ENCODE peak calls at places on chromosomes 5 and 9, in seven cellular contexts. T, V, O, R, L, W and A are unnamed samples.

GRCh38 chr5:33257807-33258491 is 182.8 kb upstream of the TARS1 start:
- DNase-seq in T (peak; percentile 89), V (peak; percentile 79), L (peak; percentile 3), O (no peak), R (no peak), W (no peak), A (no peak)

GRCh38 chr5:66821626-66822429 is 225.6 kb downstream of the MAST4 start:
- DNase-seq in L (no peak), V (no peak), T (no peak), R (no peak), O (no peak), W (no peak), A (no peak)

GRCh38 chr9:14827805-14828204 is 82.4 kb downstream of the FREM1 start:
- DNase-seq in W (no peak), T (no peak), L (no peak), R (no peak), O (no peak), V (no peak), A (no peak)

GRCh38 chr5:119630752-119631440 is 1.5 kb downstream of the FAM170A start:
- DNase-seq in L (no peak), W (no peak), V (no peak), O (no peak), T (no peak), R (no peak), A (no peak)

GRCh38 chr5:76439201-76439600 is 36.1 kb downstream of the IQGAP2 start:
- DNase-seq in L (no peak), V (no peak), T (no peak), W (no peak), O (no peak), R (no peak), A (no peak)

GRCh38 chr5:77882670-77883257 is 106.6 kb upstream of the TBCA start:
- DNase-seq in R (no peak), T (peak; percentile 92), V (peak; percentile 66), W (no peak), L (no peak), O (no peak), A (no peak)

GRCh38 chr5:13249854-13250253 is 694.6 kb downstream of the DNAH5 start:
- DNase-seq in V (peak; percentile 86), W (peak; percentile 33), O (no peak), L (no peak), T (no peak), R (no peak), A (no peak)

GRCh38 chr9:123069010-123069481 is 35.6 kb downstream of the GPR21 start:
- DNase-seq in T (peak; percentile 95), W (no peak), V (no peak), L (no peak), O (no peak), R (no peak), A (no peak)

GRCh38 chr5:1660511-1660910 is 136.8 kb upstream of the LPCAT1 start:
- DNase-seq in R (no peak), V (no peak), L (no peak), T (no peak), W (no peak), O (no peak), A (no peak)

GRCh38 chr5:80192507-80193241 is 63.2 kb downstream of the SERINC5 start:
- DNase-seq in T (peak; percentile 51), V (no peak), L (no peak), W (no peak), R (no peak), O (no peak), A (no peak)

GRCh38 chr5:109354761-109355160 is 55.0 kb downstream of the PJA2 start:
- DNase-seq in W (peak; percentile 0), V (peak; percentile 18), L (no peak), T (no peak), O (no peak), R (no peak), A (no peak)

GRCh38 chr9:8845808-8846207 is 1046.2 kb upstream of the DMAC1 start:
- DNase-seq in T (no peak), W (no peak), O (no peak), V (no peak), L (no peak), R (no peak), A (no peak)

GRCh38 chr9:82363666-82364065 is 375.1 kb downstream of the SPATA31D1 start:
- DNase-seq in R (no peak), O (no peak), T (no peak), L (no peak), V (no peak), W (no peak), A (no peak)

GRCh38 chr5:172004824-172005237 is 1.6 kb downstream of the FBXW11 start:
- DNase-seq in T (no peak), O (peak; percentile 16), R (no peak), L (no peak), W (no peak), V (no peak), A (peak; percentile 24)

GRCh38 chr5:160271396-160271795 is 41.0 kb downstream of the CCNJL start:
- DNase-seq in V (no peak), T (no peak), O (no peak), W (no peak), R (no peak), L (no peak), A (no peak)

GRCh38 chr9:878239-878638 is 36.7 kb downstream of the DMRT1 start:
- DNase-seq in T (no peak), W (no peak), O (no peak), L (no peak), V (no peak), R (no peak), A (no peak)

GRCh38 chr9:89890326-89890980 is 285.6 kb downstream of the GADD45G start:
- DNase-seq in V (no peak), T (no peak), L (no peak), W (no peak), O (no peak), R (no peak), A (no peak)

GRCh38 chr5:159884917-159885620 is 31.2 kb upstream of the ADRA1B start:
- DNase-seq in O (no peak), V (no peak), T (peak; percentile 33), L (no peak), R (no peak), W (no peak), A (no peak)

GRCh38 chr5:107937198-107937597 is 266.5 kb upstream of the EFNA5 start:
- DNase-seq in O (no peak), V (no peak), W (no peak), L (no peak), T (no peak), R (peak; percentile 81), A (no peak)

GRCh38 chr9:103802068-103802467 is 292.0 kb upstream of the SMC2 start:
- DNase-seq in T (no peak), L (no peak), W (no peak), V (no peak), R (no peak), O (no peak), A (no peak)

GRCh38 chr9:110969971-110970381 is 68.3 kb downstream of the LPAR1 start:
- DNase-seq in O (no peak), R (no peak), W (peak; percentile 91), V (peak; percentile 82), T (peak; percentile 85), L (no peak), A (no peak)

GRCh38 chr5:127519527-127519926 is 2.1 kb downstream of the PRRC1 start:
- DNase-seq in T (peak; percentile 30), O (no peak), R (no peak), L (no peak), V (no peak), W (no peak), A (no peak)
- H3K4me3 ChIP-seq in T (no peak overlapping the region), O (peak overlapping the region; percentile 98), R (no peak overlapping the region), L (no peak overlapping the region), V (peak overlapping the region; percentile 96), W (no peak overlapping the region), A (no peak overlapping the region)

GRCh38 chr9:6938873-6939272 is 181.1 kb downstream of the KDM4C start:
- DNase-seq in L (no peak), W (no peak), T (peak; percentile 24), R (no peak), O (no peak), V (peak; percentile 9), A (no peak)

GRCh38 chr9:6942406-6942805 is 184.6 kb downstream of the KDM4C start:
- DNase-seq in L (no peak), T (no peak), R (no peak), V (no peak), O (no peak), W (no peak), A (no peak)

GRCh38 chr9:6941527-6941926 is 183.8 kb downstream of the KDM4C start:
- DNase-seq in L (no peak), R (no peak), W (no peak), T (no peak), V (no peak), O (no peak), A (no peak)

GRCh38 chr9:6938447-6938846 is 180.7 kb downstream of the KDM4C start:
- DNase-seq in L (no peak), V (peak; percentile 74), R (no peak), T (peak; percentile 95), O (no peak), W (peak; percentile 64), A (no peak)

DNA sequence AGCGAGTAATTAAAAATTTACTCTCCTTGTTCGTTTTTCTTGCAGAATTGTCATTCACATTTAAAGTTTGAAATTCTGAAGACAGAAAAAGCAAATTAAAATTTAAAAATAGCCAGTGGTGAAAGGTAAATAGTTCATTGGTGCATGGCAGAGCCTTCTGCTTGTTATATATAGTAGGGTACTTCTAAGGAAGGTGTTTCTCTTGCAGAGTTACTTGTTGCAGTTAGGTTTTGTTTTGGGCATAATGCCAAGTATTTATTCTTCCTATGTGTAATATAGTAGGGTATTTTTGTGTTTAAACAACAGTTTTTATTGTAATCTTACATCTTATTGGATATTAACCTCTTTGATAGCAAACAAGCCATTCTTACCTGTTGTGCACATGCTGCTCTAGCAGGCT is 179.4 kb downstream of the KDM4C start:
- DNase-seq in O (no peak), R (no peak), T (no peak), W (no peak), L (no peak), V (peak; percentile 46), A (no peak)
- H3K4me2 ChIP-seq in O (no peak overlapping the region), R (no peak overlapping the region), T (no peak overlapping the region), W (no peak overlapping the region), L (no peak overlapping the region), V (no peak overlapping the region), A (no peak overlapping the region)

DNA sequence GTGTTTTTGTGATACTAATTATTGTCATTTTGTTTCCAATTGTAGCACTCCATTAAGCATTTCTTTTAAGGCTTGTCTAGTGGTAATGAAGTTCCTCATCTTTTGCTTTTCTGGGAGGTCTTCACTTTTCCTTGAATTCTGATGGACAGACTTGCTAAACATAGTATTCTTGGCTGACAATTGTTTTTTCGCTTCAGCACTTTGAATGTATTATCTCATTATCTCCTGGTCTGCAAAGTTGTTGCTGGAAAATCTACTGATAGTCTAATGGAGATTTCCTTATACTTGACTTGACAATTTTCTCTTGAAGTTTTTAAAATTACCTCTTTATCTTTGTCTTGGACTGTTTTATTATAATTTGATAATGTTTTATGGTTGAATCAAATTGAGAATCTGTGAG is 147.5 kb downstream of the FAM174A start:
- DNase-seq in T (no peak), W (no peak), V (no peak), R (no peak), L (no peak), O (no peak), A (no peak)
- H3K9me3 ChIP-seq in T (no peaks in the 10 kb centered on the region), W (peaks cover 4% of the 10 kb centered on the region), V (peaks cover 13% of the 10 kb centered on the region), R (peaks cover 13% of the 10 kb centered on the region), L (no peaks in the 10 kb centered on the region), O (peaks cover 5% of the 10 kb centered on the region), A (no peaks in the 10 kb centered on the region)

DNA sequence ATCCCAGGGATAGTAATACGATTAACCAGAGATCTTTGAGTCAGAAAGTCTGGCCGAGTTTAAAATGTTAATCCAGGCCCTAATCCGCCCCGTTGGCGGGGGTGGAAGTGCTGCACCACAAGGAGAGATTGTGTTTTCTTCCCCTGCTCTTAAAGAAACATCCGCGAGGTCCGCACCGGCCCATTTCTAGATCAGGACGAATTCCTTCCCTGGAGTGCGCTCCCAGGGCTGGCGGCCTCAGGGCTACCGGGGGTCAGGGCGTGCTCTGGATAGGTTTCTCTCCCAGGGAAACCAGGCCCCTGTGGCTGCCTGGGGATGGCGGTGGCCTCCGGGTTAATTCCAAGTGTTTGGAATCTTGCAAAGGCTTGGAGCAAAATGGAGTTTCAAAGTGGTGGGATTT is 9.4 kb upstream of the NEUROG1 start:
- DNase-seq in O (no peak), V (no peak), T (no peak), W (no peak), L (no peak), R (no peak), A (no peak)
- H3K4me3 ChIP-seq in O (no peak overlapping the region), V (no peak overlapping the region), T (no peak overlapping the region), W (no peak overlapping the region), L (no peak overlapping the region), R (no peak overlapping the region), A (no peak overlapping the region)